ENCODE peak calls at places on chromosomes 2 and 18, in eight cellular contexts. J is left ventricle myocardium inferior, M is psoas muscle, G is H9, H is colonic mucosa, F is tibial artery, I is OCI-LY7, P is A549. W is an unnamed sample.

GRCh38 chr18:74310411-74310810 is 5.2 kb upstream of the C18orf63 start:
- DNase-seq in J (no peak), M (no peak), G (peak; percentile 49), I (peak; percentile 7), P (no peak), H (no peak), F (no peak), W (no peak)

GRCh38 chr2:111209045-111209514 is 88.4 kb downstream of the BCL2L11 start:
- DNase-seq in J (no peak), H (no peak), G (no peak), P (no peak), M (no peak), F (no peak), I (no peak), W (no peak)

GRCh38 chr18:65255417-65255816 is 495.4 kb upstream of the CDH7 start:
- DNase-seq in F (no peak), M (no peak), J (no peak), P (no peak), I (no peak), G (no peak), H (no peak), W (no peak)

GRCh38 chr2:112691761-112692370 is 29.0 kb upstream of the NT5DC4 start:
- DNase-seq in G (no peak), H (no peak), M (no peak), I (no peak), J (no peak), F (no peak), P (no peak), W (no peak)

GRCh38 chr2:140200307-140200706 is 1420.1 kb upstream of the NXPH2 start:
- DNase-seq in H (no peak), F (no peak), P (no peak), G (no peak), I (no peak), M (no peak), J (no peak), W (no peak)

GRCh38 chr2:177882501-177882900 is 190.1 kb downstream of the PDE11A start:
- DNase-seq in J (no peak), H (no peak), G (no peak), I (no peak), F (no peak), M (no peak), P (no peak), W (no peak)

GRCh38 chr2:241315879-241316700 is at the start of gene SEPTIN2:
- DNase-seq in M (peak; percentile 84), G (no peak), F (peak; percentile 68), J (peak; percentile 80), I (peak; percentile 72), P (peak; percentile 36), H (peak; percentile 73), W (no peak)

GRCh38 chr2:604385-604784 is 72.8 kb downstream of the TMEM18 start:
- DNase-seq in M (no peak), H (no peak), P (no peak), J (no peak), I (no peak), G (peak; percentile 19), F (no peak), W (peak; percentile 46)

GRCh38 chr2:88765154-88765948 is 73.9 kb downstream of the RPIA start:
- DNase-seq in P (no peak), J (no peak), I (peak; percentile 94), M (no peak), G (peak; percentile 68), H (peak; percentile 75), F (no peak), W (no peak)

GRCh38 chr2:172864182-172864581 is 128.5 kb downstream of the RAPGEF4 start:
- DNase-seq in H (peak; percentile 54), P (no peak), I (peak; percentile 16), J (peak; percentile 44), F (peak; percentile 39), M (peak; percentile 62), G (peak; percentile 74), W (no peak)

GRCh38 chr18:26764584-26764983 is 100.9 kb downstream of the AQP4 start:
- DNase-seq in H (no peak), G (no peak), J (no peak), F (no peak), I (no peak), P (no peak), M (no peak), W (no peak)

DNA sequence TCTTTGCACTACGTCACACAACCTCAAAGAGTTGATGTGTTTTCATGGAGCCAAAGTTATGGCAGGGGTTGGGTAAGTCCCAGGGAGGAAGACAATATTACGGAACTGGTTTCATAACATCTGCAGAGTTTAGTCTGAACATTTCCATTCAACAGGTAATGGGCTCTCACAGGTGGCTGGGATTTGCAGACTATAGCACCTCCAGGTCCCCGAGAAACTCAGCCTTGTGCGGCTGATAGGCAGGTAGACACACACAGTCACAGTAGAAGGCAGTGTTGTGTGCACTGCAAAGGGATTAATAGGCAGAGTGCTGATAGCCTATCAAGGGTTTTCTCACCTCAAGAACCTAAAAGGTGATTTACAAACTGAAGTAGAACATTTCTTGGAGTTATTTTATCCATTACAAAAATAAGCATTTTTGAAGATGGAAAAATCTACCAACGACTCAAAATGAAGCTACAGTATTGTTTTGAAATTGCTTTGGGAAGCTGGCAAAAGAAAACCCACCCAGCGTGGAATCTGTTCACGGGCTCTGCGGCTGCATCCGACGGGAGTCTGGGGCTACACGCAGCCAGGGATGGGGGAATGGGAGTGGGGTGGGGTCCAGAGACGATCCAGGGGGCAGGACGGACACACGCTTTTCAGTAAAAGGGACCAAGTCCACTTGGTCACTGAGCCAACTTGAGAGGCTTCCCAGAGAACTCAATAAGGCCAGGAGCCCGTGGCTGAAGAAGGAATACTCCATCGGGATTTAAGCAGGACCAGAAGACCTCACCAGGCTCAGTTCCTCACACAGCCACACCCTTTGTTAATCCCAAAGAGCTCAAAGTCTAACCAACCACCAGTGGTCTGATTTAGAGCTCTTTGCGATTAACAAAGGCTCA is 82.9 kb downstream of the CHRNA1 start:
- DNase-seq in G (no peak), F (peak; percentile 41), J (no peak), H (no peak), P (peak; percentile 24), M (no peak), I (no peak), W (no peak)
- H3K27ac ChIP-seq in G (no peak overlapping the region), F (peak overlapping the region; percentile 91), J (peak overlapping the region; percentile 90), H (no peak overlapping the region), P (peak overlapping the region; percentile 97), M (peak overlapping the region; percentile 60), I (no peak overlapping the region), W (peak overlapping the region; percentile 94)

GRCh38 chr18:75828379-75828778 is 400.9 kb upstream of the SMIM21 start:
- DNase-seq in I (no peak), P (no peak), F (no peak), J (no peak), H (no peak), G (no peak), M (no peak), W (no peak)
- TF ChIP-seq CTCF in I (no peak), P (no peak), F (no peak), J (no peak), H (no peak), G (no peak), M (no peak), W (no peak)

DNA sequence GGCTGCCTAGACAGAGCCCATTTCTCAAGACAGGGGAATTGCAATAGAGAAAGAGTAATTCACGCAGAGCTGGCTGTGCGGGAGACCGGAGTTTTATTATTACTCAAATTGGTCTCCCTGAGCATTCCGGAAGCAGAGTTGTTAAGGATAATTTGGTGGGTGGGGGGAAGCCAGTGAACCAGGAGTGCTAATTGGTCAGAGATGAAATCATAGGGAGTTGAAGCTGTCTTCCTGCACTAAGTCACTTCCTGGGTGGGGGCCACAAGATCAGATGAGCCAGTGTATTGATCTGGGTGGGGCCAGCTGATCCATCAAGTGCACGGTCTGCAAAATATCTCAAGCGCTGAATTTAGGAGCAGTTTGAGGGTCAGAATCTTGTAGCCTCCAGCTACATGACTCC is 84.8 kb downstream of the RTN4 start:
- DNase-seq in H (no peak), F (no peak), M (no peak), I (no peak), G (no peak), J (no peak), P (no peak), W (no peak)
- H3K4me1 ChIP-seq in H (no peaks in the 10 kb centered on the region), F (peaks cover 15% of the 10 kb centered on the region), M (peaks cover 38% of the 10 kb centered on the region), I (no peaks in the 10 kb centered on the region), G (peaks cover 2% of the 10 kb centered on the region), J (peaks cover 50% of the 10 kb centered on the region), P (no peaks in the 10 kb centered on the region), W (peaks cover 16% of the 10 kb centered on the region)

DNA sequence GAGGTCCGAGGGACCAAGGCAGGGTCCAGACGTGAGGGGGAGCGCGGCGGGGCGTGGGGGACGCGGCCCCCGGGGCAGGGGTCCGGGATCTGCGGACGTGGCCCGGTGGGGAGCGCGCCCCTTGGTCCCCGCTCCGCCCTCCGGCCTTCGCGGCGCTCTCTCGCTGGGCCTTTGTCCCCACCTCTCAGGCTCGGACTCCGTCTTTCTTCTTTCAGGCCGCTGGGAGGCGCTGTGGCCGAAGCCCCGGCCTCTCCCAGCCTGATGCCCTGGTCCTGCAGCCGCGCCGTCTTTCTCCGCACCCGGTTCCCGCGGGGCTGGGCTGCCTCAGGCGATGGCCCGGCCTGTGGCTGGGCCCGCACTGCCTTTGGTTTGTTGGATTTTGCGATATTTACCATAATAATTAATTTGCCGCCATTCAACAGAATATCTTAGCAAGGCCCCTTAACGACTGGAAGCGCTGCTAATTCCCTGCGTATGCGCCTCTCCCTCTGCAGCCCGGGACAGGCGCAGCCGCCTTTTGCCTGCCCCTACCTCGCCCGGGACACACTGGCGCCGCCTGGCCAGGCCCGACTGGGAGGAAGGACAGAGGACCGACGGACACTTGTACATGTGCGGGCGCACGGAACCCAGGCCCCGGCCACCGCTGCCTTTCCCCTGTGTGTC is 10.8 kb downstream of the SIX3 start:
- DNase-seq in J (no peak), M (peak; percentile 59), G (peak; percentile 84), I (peak; percentile 26), F (no peak), P (peak; percentile 75), H (no peak), W (no peak)
- H3K27ac ChIP-seq in J (no peak overlapping the region), M (no peak overlapping the region), G (no peak overlapping the region), I (no peak overlapping the region), F (no peak overlapping the region), P (peak overlapping the region; percentile 71), H (no peak overlapping the region), W (no peak overlapping the region)

GRCh38 chr2:27086722-27087446 is at the start of gene KHK:
- DNase-seq in J (peak; percentile 61), G (no peak), I (no peak), M (no peak), P (peak; percentile 94), F (no peak), H (peak; percentile 79), W (no peak)
- TF ChIP-seq CTCF in J (peak; percentile 33), G (peak; percentile 10), I (no peak), M (no peak), P (no peak), F (no peak), H (peak; percentile 8), W (no peak)

GRCh38 chr2:101328474-101329007 is 20.0 kb upstream of the RNF149 start:
- DNase-seq in H (peak; percentile 66), F (no peak), M (no peak), J (no peak), G (no peak), P (no peak), I (peak; percentile 33), W (no peak)
- H3K4me1 ChIP-seq in H (peaks cover 24% of the 10 kb centered on the region), F (no peaks in the 10 kb centered on the region), M (no peaks in the 10 kb centered on the region), J (peaks cover 29% of the 10 kb centered on the region), G (peaks cover 19% of the 10 kb centered on the region), P (no peaks in the 10 kb centered on the region), I (peaks cover 11% of the 10 kb centered on the region), W (peaks cover 23% of the 10 kb centered on the region)

DNA sequence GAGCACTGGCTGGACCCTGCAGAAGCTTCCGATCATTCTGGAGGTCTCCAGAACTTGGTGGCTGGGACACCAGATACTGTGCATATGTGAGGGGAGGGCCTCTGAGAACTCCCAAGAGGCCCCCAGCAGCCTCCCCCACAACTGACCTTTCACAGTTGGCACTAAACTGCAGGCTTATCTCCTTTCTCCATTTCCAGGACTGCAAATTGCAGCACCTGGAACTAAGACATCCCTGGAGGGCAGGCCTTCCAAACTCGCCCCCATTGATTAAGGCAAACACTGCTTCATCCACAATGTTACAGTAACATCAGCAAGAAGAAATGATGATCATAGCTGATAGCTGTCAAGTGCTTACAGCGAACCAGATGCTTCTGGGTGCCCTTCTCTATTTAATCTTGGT is 67.9 kb downstream of the TGOLN2 start:
- DNase-seq in P (no peak), J (no peak), F (no peak), I (no peak), M (no peak), G (no peak), H (no peak), W (no peak)
- H3K27ac ChIP-seq in P (no peak overlapping the region), J (peak overlapping the region; percentile 84), F (peak overlapping the region; percentile 63), I (no peak overlapping the region), M (no peak overlapping the region), G (no peak overlapping the region), H (no peak overlapping the region), W (peak overlapping the region; percentile 84)

W was measured in vagina.